ENCODE peak calls at places on chromosome 9, in six cellular contexts. One of them, this sample, is unnamed.
A peak's percentile ranks its signal among the peaks of the same experiment; 100 is the strongest.

GRCh38 chr9:126070071-126070470 is 256.6 kb upstream of the MVB12B start:
- DNase-seq in HepG2: no peak
- DNase-seq in K562: no peak
- DNase-seq in H1: no peak
- DNase-seq in GM12891: no peak
- DNase-seq in GM12878: no peak
- DNase-seq in this sample: no peak

GRCh38 chr9:131854334-131854733 is 114.5 kb upstream of the RAPGEF1 start:
- DNase-seq in HepG2: no peak
- DNase-seq in K562: no peak
- DNase-seq in H1: no peak
- DNase-seq in GM12891: no peak
- DNase-seq in GM12878: no peak
- DNase-seq in this sample: no peak

GRCh38 chr9:75885652-75886051 is 4.8 kb upstream of the PCSK5 start:
- DNase-seq in HepG2: no peak
- DNase-seq in K562: no peak
- DNase-seq in H1: no peak
- DNase-seq in GM12891: no peak
- DNase-seq in GM12878: no peak
- DNase-seq in this sample: no peak

GRCh38 chr9:135705376-135705775 is 3.4 kb downstream of the KCNT1 start:
- DNase-seq in HepG2: no peak
- DNase-seq in K562: no peak
- DNase-seq in H1: no peak
- DNase-seq in GM12891: no peak
- DNase-seq in GM12878: no peak
- DNase-seq in this sample: no peak

GRCh38 chr9:121926417-121926816 is 166.7 kb downstream of the TTLL11 start:
- DNase-seq in HepG2: no peak
- DNase-seq in K562: no peak
- DNase-seq in H1: no peak
- DNase-seq in GM12891: no peak
- DNase-seq in GM12878: no peak
- DNase-seq in this sample: no peak

GRCh38 chr9:16048129-16048528 is 495.3 kb downstream of the CCDC171 start:
- DNase-seq in HepG2: no peak
- DNase-seq in K562: no peak
- DNase-seq in H1: no peak
- DNase-seq in GM12891: no peak
- DNase-seq in GM12878: no peak
- DNase-seq in this sample: no peak

GRCh38 chr9:83636813-83637212 is 13.9 kb downstream of the IDNK start:
- DNase-seq in HepG2: no peak
- DNase-seq in K562: no peak
- DNase-seq in H1: no peak
- DNase-seq in GM12891: no peak
- DNase-seq in GM12878: no peak
- DNase-seq in this sample: no peak

GRCh38 chr9:106450549-106450948 is 412.4 kb upstream of the ZNF462 start:
- DNase-seq in HepG2: no peak
- DNase-seq in K562: no peak
- DNase-seq in H1: no peak
- DNase-seq in GM12891: no peak
- DNase-seq in GM12878: no peak
- DNase-seq in this sample: no peak

GRCh38 chr9:131545003-131545785 is at the start of gene PRRT1B:
- DNase-seq in HepG2: peak; percentile 86
- DNase-seq in K562: no peak
- DNase-seq in H1: no peak
- DNase-seq in GM12891: no peak
- DNase-seq in GM12878: no peak
- DNase-seq in this sample: no peak

GRCh38 chr9:119088002-119088401 is 281.2 kb downstream of the BRINP1 start:
- DNase-seq in HepG2: no peak
- DNase-seq in K562: no peak
- DNase-seq in H1: no peak
- DNase-seq in GM12891: no peak
- DNase-seq in GM12878: no peak
- DNase-seq in this sample: no peak

GRCh38 chr9:87529666-87530065 is 32.0 kb downstream of the DAPK1 start:
- DNase-seq in HepG2: no peak
- DNase-seq in K562: no peak
- DNase-seq in H1: no peak
- DNase-seq in GM12891: no peak
- DNase-seq in GM12878: no peak
- DNase-seq in this sample: no peak

GRCh38 chr9:22228542-22228941 is 218.1 kb upstream of the DMRTA1 start:
- DNase-seq in HepG2: no peak
- DNase-seq in K562: no peak
- DNase-seq in H1: no peak
- DNase-seq in GM12891: no peak
- DNase-seq in GM12878: no peak
- DNase-seq in this sample: no peak

GRCh38 chr9:31210982-31211570 is 1173.4 kb upstream of the ACO1 start:
- DNase-seq in HepG2: no peak
- DNase-seq in K562: no peak
- DNase-seq in H1: no peak
- DNase-seq in GM12891: peak; percentile 1
- DNase-seq in GM12878: peak; percentile 1
- DNase-seq in this sample: no peak

GRCh38 chr9:121698627-121699270 is 47.3 kb downstream of the DAB2IP start:
- DNase-seq in HepG2: no peak
- DNase-seq in K562: no peak
- DNase-seq in H1: no peak
- DNase-seq in GM12891: peak; percentile 50
- DNase-seq in GM12878: no peak
- DNase-seq in this sample: no peak

GRCh38 chr9:112005939-112006338 is 109.3 kb downstream of the UGCG start:
- DNase-seq in HepG2: no peak
- DNase-seq in K562: no peak
- DNase-seq in H1: no peak
- DNase-seq in GM12891: no peak
- DNase-seq in GM12878: no peak
- DNase-seq in this sample: no peak

GRCh38 chr9:15211160-15211993 is 95.6 kb downstream of the TTC39B start:
- DNase-seq in HepG2: peak; percentile 70
- DNase-seq in K562: peak; percentile 21
- DNase-seq in H1: peak; percentile 34
- DNase-seq in GM12891: peak; percentile 22
- DNase-seq in GM12878: peak; percentile 30
- DNase-seq in this sample: peak; percentile 5

GRCh38 chr9:37283730-37284235 is 138.7 kb upstream of the GRHPR start:
- DNase-seq in HepG2: peak; percentile 4
- DNase-seq in K562: no peak
- DNase-seq in H1: no peak
- DNase-seq in GM12891: no peak
- DNase-seq in GM12878: peak; percentile 72
- DNase-seq in this sample: no peak

GRCh38 chr9:104987743-104988142 is 59.8 kb upstream of the ABCA1 start:
- DNase-seq in HepG2: no peak
- DNase-seq in K562: no peak
- DNase-seq in H1: no peak
- DNase-seq in GM12891: no peak
- DNase-seq in GM12878: no peak
- DNase-seq in this sample: no peak

GRCh38 chr9:135526089-135526729 is 5.0 kb downstream of the LCN1 start:
- DNase-seq in HepG2: no peak
- DNase-seq in K562: no peak
- DNase-seq in H1: no peak
- DNase-seq in GM12891: no peak
- DNase-seq in GM12878: no peak
- DNase-seq in this sample: no peak

GRCh38 chr9:16425572-16425971 is 444.9 kb downstream of the BNC2 start:
- DNase-seq in HepG2: no peak
- DNase-seq in K562: no peak
- DNase-seq in H1: no peak
- DNase-seq in GM12891: no peak
- DNase-seq in GM12878: no peak
- DNase-seq in this sample: no peak

GRCh38 chr9:89436963-89437625 is 60.8 kb downstream of the SEMA4D start:
- DNase-seq in HepG2: no peak
- DNase-seq in K562: no peak
- DNase-seq in H1: no peak
- DNase-seq in GM12891: no peak
- DNase-seq in GM12878: no peak
- DNase-seq in this sample: no peak

GRCh38 chr9:87386490-87386889 is 111.2 kb upstream of the DAPK1 start:
- DNase-seq in HepG2: peak; percentile 33
- DNase-seq in K562: no peak
- DNase-seq in H1: no peak
- DNase-seq in GM12891: no peak
- DNase-seq in GM12878: no peak
- DNase-seq in this sample: no peak

GRCh38 chr9:134139081-134139480 is 3.2 kb downstream of the WDR5 start:
- DNase-seq in HepG2: no peak
- DNase-seq in K562: no peak
- DNase-seq in H1: no peak
- DNase-seq in GM12891: no peak
- DNase-seq in GM12878: no peak
- DNase-seq in this sample: no peak

GRCh38 chr9:98248737-98249474 is 6.5 kb downstream of the TBC1D2 start:
- DNase-seq in HepG2: no peak
- DNase-seq in K562: peak; percentile 78
- DNase-seq in H1: no peak
- DNase-seq in GM12891: no peak
- DNase-seq in GM12878: no peak
- DNase-seq in this sample: no peak

GRCh38 chr9:129263836-129264235 is 85.8 kb upstream of the IER5L start:
- DNase-seq in HepG2: no peak
- DNase-seq in K562: no peak
- DNase-seq in H1: no peak
- DNase-seq in GM12891: no peak
- DNase-seq in GM12878: no peak
- DNase-seq in this sample: no peak
- TF ChIP-seq TAF1 in HepG2: no peak
- TF ChIP-seq TAF1 in K562: no peak
- TF ChIP-seq TAF1 in H1: no peak
- TF ChIP-seq TAF1 in GM12891: no peak
- TF ChIP-seq TAF1 in GM12878: no peak
- TF ChIP-seq TAF1 in this sample: no peak

GRCh38 chr9:12812710-12813109 is 37.9 kb downstream of the LURAP1L start:
- DNase-seq in HepG2: no peak
- DNase-seq in K562: no peak
- DNase-seq in H1: no peak
- DNase-seq in GM12891: no peak
- DNase-seq in GM12878: no peak
- DNase-seq in this sample: no peak

GRCh38 chr9:12814877-12815237 is 40.0 kb downstream of the LURAP1L start:
- DNase-seq in HepG2: no peak
- DNase-seq in K562: no peak
- DNase-seq in H1: no peak
- DNase-seq in GM12891: no peak
- DNase-seq in GM12878: no peak
- DNase-seq in this sample: no peak

GRCh38 chr9:12813533-12813932 is 38.7 kb downstream of the LURAP1L start:
- DNase-seq in HepG2: no peak
- DNase-seq in K562: no peak
- DNase-seq in H1: no peak
- DNase-seq in GM12891: no peak
- DNase-seq in GM12878: no peak
- DNase-seq in this sample: no peak

GRCh38 chr9:12815895-12816294 is 41.1 kb downstream of the LURAP1L start:
- DNase-seq in HepG2: no peak
- DNase-seq in K562: no peak
- DNase-seq in H1: no peak
- DNase-seq in GM12891: no peak
- DNase-seq in GM12878: no peak
- DNase-seq in this sample: no peak

DNA sequence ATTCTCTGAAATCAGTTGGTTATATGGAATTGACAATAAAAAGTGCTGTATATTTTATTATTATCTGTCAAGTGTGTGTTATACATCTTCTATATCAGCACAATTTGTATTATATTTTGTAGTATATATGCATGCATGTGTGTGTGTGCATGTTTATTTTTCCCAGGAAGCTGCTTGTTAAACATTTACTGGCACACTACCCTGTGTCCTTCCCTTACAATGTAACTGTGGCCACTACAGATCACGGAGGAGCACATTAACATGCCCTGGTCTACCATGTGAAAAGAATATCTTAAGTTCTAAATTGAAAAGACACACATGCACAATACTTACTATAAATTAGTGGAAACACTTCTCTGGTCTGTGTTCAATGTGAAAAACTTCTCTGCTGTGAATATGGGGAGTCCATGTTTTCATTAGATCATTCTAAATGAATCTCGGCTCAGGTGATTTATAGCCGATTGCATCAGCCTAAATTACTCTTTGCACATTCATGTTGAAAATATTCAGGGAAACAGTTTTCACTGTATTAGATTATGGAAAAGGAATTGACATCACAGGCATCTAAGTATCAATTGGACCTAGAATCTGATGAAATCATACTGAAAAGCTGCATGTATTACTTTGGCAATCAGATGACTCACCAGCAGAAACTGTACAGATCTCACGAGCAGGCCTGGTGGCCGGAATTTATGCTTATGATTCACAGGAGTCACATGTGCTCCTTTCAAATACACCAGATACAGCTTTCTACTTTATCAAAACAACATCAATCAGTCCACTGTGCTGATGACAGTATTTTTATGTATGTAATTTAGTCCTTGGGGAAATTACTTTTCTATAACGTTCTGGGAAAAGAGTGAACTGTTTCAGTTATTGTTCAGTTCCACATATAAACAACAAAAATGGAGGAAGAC is 39.4 kb downstream of the LURAP1L start:
- DNase-seq in HepG2: peak; percentile 92
- DNase-seq in K562: no peak
- DNase-seq in H1: no peak
- DNase-seq in GM12891: no peak
- DNase-seq in GM12878: no peak
- DNase-seq in this sample: no peak
- TF ChIP-seq TAF1 in HepG2: no peak
- TF ChIP-seq TAF1 in K562: no peak
- TF ChIP-seq TAF1 in H1: no peak
- TF ChIP-seq TAF1 in GM12891: no peak
- TF ChIP-seq TAF1 in GM12878: no peak
- TF ChIP-seq TAF1 in this sample: no peak

GRCh38 chr9:25017779-25018178 is 472.1 kb upstream of the IZUMO3 start:
- DNase-seq in HepG2: no peak
- DNase-seq in K562: no peak
- DNase-seq in H1: no peak
- DNase-seq in GM12891: no peak
- DNase-seq in GM12878: no peak
- DNase-seq in this sample: no peak
- TF ChIP-seq TAF1 in HepG2: no peak
- TF ChIP-seq TAF1 in K562: no peak
- TF ChIP-seq TAF1 in H1: no peak
- TF ChIP-seq TAF1 in GM12891: no peak
- TF ChIP-seq TAF1 in GM12878: no peak
- TF ChIP-seq TAF1 in this sample: no peak

DNA sequence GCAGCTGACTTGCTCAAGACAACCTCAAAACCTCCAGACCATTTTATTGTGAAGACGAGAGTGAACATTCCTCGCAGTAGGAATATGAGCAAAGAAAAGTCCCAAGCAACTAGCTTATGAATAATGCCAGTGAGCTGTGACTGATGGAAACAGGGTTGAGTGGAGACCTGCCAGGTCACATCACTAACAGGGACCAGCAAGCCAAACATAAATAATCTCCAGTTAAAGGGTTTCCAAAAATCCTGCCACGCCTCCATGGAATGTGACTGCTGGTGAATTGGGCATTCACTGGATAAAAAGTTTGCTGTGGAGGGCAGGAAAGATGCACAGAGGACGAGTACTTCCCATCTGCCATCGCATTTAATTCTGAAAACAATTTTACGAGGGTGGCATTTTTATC is 185.4 kb downstream of the CRB2 start:
- DNase-seq in HepG2: no peak
- DNase-seq in K562: no peak
- DNase-seq in H1: no peak
- DNase-seq in GM12891: no peak
- DNase-seq in GM12878: no peak
- DNase-seq in this sample: no peak
- TF ChIP-seq TAF1 in HepG2: no peak
- TF ChIP-seq TAF1 in K562: no peak
- TF ChIP-seq TAF1 in H1: no peak
- TF ChIP-seq TAF1 in GM12891: no peak
- TF ChIP-seq TAF1 in GM12878: no peak
- TF ChIP-seq TAF1 in this sample: no peak

This sample was measured in GM12892.